ENCODE peak calls at places on chromosome 10, in eight cellular contexts. D, B, J, S, W, P, A and R are unnamed samples.

GRCh38 chr10:86786368-86786767 is 29.9 kb downstream of the BMPR1A start:
- DNase-seq in D (no peak), B (no peak), J (no peak), S (no peak), W (no peak), P (no peak), A (no peak), R (no peak)

GRCh38 chr10:120833222-120833928 is 17.8 kb upstream of the WDR11 start:
- DNase-seq in D (no peak), B (no peak), J (no peak), S (no peak), W (no peak), P (no peak), A (no peak), R (no peak)

GRCh38 chr10:86264481-86265231 is 101.9 kb downstream of the GRID1 start:
- DNase-seq in D (no peak), B (no peak), J (no peak), S (no peak), W (no peak), P (no peak), A (no peak), R (no peak)

GRCh38 chr10:34200355-34200901 is 614.7 kb downstream of the PARD3 start:
- DNase-seq in D (no peak), B (no peak), J (no peak), S (no peak), W (no peak), P (no peak), A (no peak), R (no peak)

GRCh38 chr10:57628592-57629284 is 639.0 kb downstream of the IPMK start:
- DNase-seq in D (no peak), B (peak; percentile 17), J (no peak), S (peak; percentile 2), W (no peak), P (no peak), A (no peak), R (no peak)

GRCh38 chr10:16910795-16911164 is 93.6 kb upstream of the RSU1 start:
- DNase-seq in D (no peak), B (no peak), J (no peak), S (no peak), W (no peak), P (no peak), A (no peak), R (no peak)

GRCh38 chr10:131856441-131857094 is 44.2 kb upstream of the PPP2R2D start:
- DNase-seq in D (no peak), B (no peak), J (no peak), S (no peak), W (no peak), P (no peak), A (no peak), R (no peak)

GRCh38 chr10:9244880-9245279 is 1190.4 kb downstream of the GATA3 start:
- DNase-seq in D (no peak), B (no peak), J (no peak), S (no peak), W (no peak), P (no peak), A (no peak), R (no peak)

GRCh38 chr10:73857446-73857845 is 16.9 kb downstream of the CAMK2G start:
- DNase-seq in D (no peak), B (peak; percentile 80), J (no peak), S (no peak), W (peak; percentile 51), P (no peak), A (no peak), R (no peak)

GRCh38 chr10:84540022-84540616 is 211.7 kb downstream of the CCSER2 start:
- DNase-seq in D (no peak), B (peak; percentile 92), J (no peak), S (peak; percentile 42), W (no peak), P (no peak), A (peak; percentile 75), R (no peak)

GRCh38 chr10:50347394-50347802 is 96.1 kb upstream of the ASAH2 start:
- DNase-seq in D (no peak), B (no peak), J (no peak), S (no peak), W (no peak), P (no peak), A (peak; percentile 27), R (no peak)

GRCh38 chr10:132106431-132106830 is 40.7 kb downstream of the JAKMIP3 start:
- DNase-seq in D (no peak), B (no peak), J (no peak), S (no peak), W (no peak), P (no peak), A (no peak), R (no peak)

GRCh38 chr10:79101560-79101971 is 32.8 kb downstream of the ZMIZ1 start:
- DNase-seq in D (no peak), B (no peak), J (no peak), S (no peak), W (no peak), P (peak; percentile 67), A (no peak), R (no peak)

GRCh38 chr10:101015582-101015973 is 15.4 kb downstream of the PDZD7 start:
- DNase-seq in D (no peak), B (no peak), J (no peak), S (no peak), W (no peak), P (no peak), A (no peak), R (no peak)

GRCh38 chr10:67492317-67493019 is 203.5 kb downstream of the CTNNA3 start:
- DNase-seq in D (no peak), B (no peak), J (no peak), S (no peak), W (no peak), P (no peak), A (no peak), R (no peak)

GRCh38 chr10:14389981-14390590 is 59.4 kb upstream of the FRMD4A start:
- DNase-seq in D (no peak), B (no peak), J (no peak), S (no peak), W (peak; percentile 65), P (no peak), A (no peak), R (no peak)

GRCh38 chr10:88386204-88386877 is 196.8 kb downstream of the RNLS start:
- DNase-seq in D (no peak), B (peak; percentile 34), J (no peak), S (peak; percentile 13), W (no peak), P (no peak), A (peak; percentile 55), R (no peak)

GRCh38 chr10:51302316-51302715 is 228.0 kb downstream of the PRKG1 start:
- DNase-seq in D (no peak), B (no peak), J (no peak), S (no peak), W (no peak), P (no peak), A (peak; percentile 81), R (no peak)

GRCh38 chr10:34217524-34217923 is 597.6 kb downstream of the PARD3 start:
- DNase-seq in D (no peak), B (no peak), J (no peak), S (no peak), W (no peak), P (no peak), A (no peak), R (no peak)

GRCh38 chr10:32256613-32257437 is 90.1 kb downstream of the EPC1 start:
- DNase-seq in D (peak; percentile 87), B (peak; percentile 67), J (no peak), S (peak; percentile 33), W (peak; percentile 72), P (peak; percentile 49), A (peak; percentile 52), R (no peak)

GRCh38 chr10:100008142-100008522 is 1.6 kb downstream of the DNMBP start:
- DNase-seq in D (peak; percentile 53), B (no peak), J (no peak), S (no peak), W (no peak), P (no peak), A (peak; percentile 96), R (no peak)

GRCh38 chr10:35579726-35580420 is 25.3 kb upstream of the GJD4 start:
- DNase-seq in D (no peak), B (no peak), J (no peak), S (no peak), W (no peak), P (no peak), A (no peak), R (no peak)